ENCODE peak calls at places on chromosomes 16 and 17, in nine cellular contexts. One of them, this sample, is unnamed.

GRCh38 chr16:89923640-89924297 is 627 bp downstream of the TUBB3 start:
- DNase-seq in MV-4-11: no peak
- DNase-seq in fibroblast of mammary gland: no peak
- DNase-seq in fibroblast of gingiva: no peak
- DNase-seq in nephron progenitor cell: peak; percentile 61
- DNase-seq in GM12865: no peak
- DNase-seq in MG63: peak; percentile 71
- DNase-seq in brain microvascular endothelial cell: no peak
- DNase-seq in GM12891: no peak
- DNase-seq in this sample: no peak

GRCh38 chr17:43044024-43044423 is 19.0 kb downstream of the RND2 start:
- DNase-seq in fibroblast of mammary gland: no peak
- DNase-seq in MV-4-11: no peak
- DNase-seq in GM12865: no peak
- DNase-seq in fibroblast of gingiva: no peak
- DNase-seq in GM12891: no peak
- DNase-seq in brain microvascular endothelial cell: no peak
- DNase-seq in MG63: no peak
- DNase-seq in nephron progenitor cell: no peak
- DNase-seq in this sample: no peak

GRCh38 chr16:70561623-70562022 is 38.0 kb downstream of the SF3B3 start:
- DNase-seq in fibroblast of mammary gland: no peak
- DNase-seq in brain microvascular endothelial cell: no peak
- DNase-seq in fibroblast of gingiva: peak; percentile 78
- DNase-seq in MV-4-11: no peak
- DNase-seq in GM12891: no peak
- DNase-seq in nephron progenitor cell: no peak
- DNase-seq in MG63: no peak
- DNase-seq in GM12865: no peak
- DNase-seq in this sample: no peak

GRCh38 chr17:17824119-17824779 is 12.5 kb downstream of the SREBF1 start:
- DNase-seq in GM12865: peak; percentile 38
- DNase-seq in MV-4-11: no peak
- DNase-seq in nephron progenitor cell: no peak
- DNase-seq in fibroblast of gingiva: no peak
- DNase-seq in brain microvascular endothelial cell: no peak
- DNase-seq in fibroblast of mammary gland: no peak
- DNase-seq in MG63: no peak
- DNase-seq in GM12891: no peak
- DNase-seq in this sample: no peak

GRCh38 chr17:68378202-68379149 is 78.8 kb downstream of the WIPI1 start:
- DNase-seq in fibroblast of mammary gland: peak; percentile 98
- DNase-seq in brain microvascular endothelial cell: peak; percentile 96
- DNase-seq in nephron progenitor cell: peak; percentile 28
- DNase-seq in GM12865: no peak
- DNase-seq in MG63: peak; percentile 93
- DNase-seq in GM12891: no peak
- DNase-seq in MV-4-11: no peak
- DNase-seq in fibroblast of gingiva: peak; percentile 100
- DNase-seq in this sample: peak; percentile 97

GRCh38 chr17:16449121-16449570 is 33.8 kb downstream of the TRPV2 start:
- DNase-seq in GM12891: no peak
- DNase-seq in nephron progenitor cell: no peak
- DNase-seq in fibroblast of mammary gland: peak; percentile 81
- DNase-seq in MV-4-11: peak; percentile 70
- DNase-seq in MG63: peak; percentile 33
- DNase-seq in GM12865: no peak
- DNase-seq in fibroblast of gingiva: no peak
- DNase-seq in brain microvascular endothelial cell: peak; percentile 40
- DNase-seq in this sample: no peak

GRCh38 chr16:85752511-85753420 is 1.9 kb upstream of the C16orf74 start:
- DNase-seq in MV-4-11: peak; percentile 40
- DNase-seq in fibroblast of gingiva: no peak
- DNase-seq in fibroblast of mammary gland: no peak
- DNase-seq in brain microvascular endothelial cell: peak; percentile 43
- DNase-seq in GM12865: peak; percentile 85
- DNase-seq in nephron progenitor cell: peak; percentile 61
- DNase-seq in GM12891: no peak
- DNase-seq in MG63: no peak
- DNase-seq in this sample: no peak

GRCh38 chr16:61042736-61043135 is 993.5 kb downstream of the CDH8 start:
- DNase-seq in GM12865: no peak
- DNase-seq in MG63: no peak
- DNase-seq in GM12891: no peak
- DNase-seq in fibroblast of mammary gland: no peak
- DNase-seq in fibroblast of gingiva: no peak
- DNase-seq in brain microvascular endothelial cell: no peak
- DNase-seq in nephron progenitor cell: peak; percentile 42
- DNase-seq in MV-4-11: peak; percentile 2
- DNase-seq in this sample: no peak

This sample was measured in esophagus muscularis mucosa.